ENCODE peak calls at places on chromosomes 2 and 18, in ten cellular contexts. M, B, V, X, J, N, E, P, W and D are unnamed samples.

GRCh38 chr18:53756607-53756972 is 467.9 kb downstream of the MBD2 start:
- DNase-seq in N (no peak), M (no peak), W (no peak), B (no peak), E (no peak), P (no peak), X (no peak), J (no peak), V (no peak), D (no peak)

GRCh38 chr2:166074430-166074829 is 53.4 kb downstream of the SCN1A start:
- DNase-seq in M (no peak), X (no peak), P (no peak), E (no peak), W (no peak), B (no peak), V (no peak), J (no peak), N (no peak), D (no peak)

GRCh38 chr18:41783065-41783818 is 171.8 kb upstream of the PIK3C3 start:
- DNase-seq in X (no peak), B (no peak), V (no peak), W (no peak), P (no peak), J (no peak), E (no peak), M (no peak), N (no peak), D (no peak)

GRCh38 chr2:42781204-42781603 is 11.2 kb downstream of the HAAO start:
- DNase-seq in B (no peak), M (no peak), E (no peak), J (no peak), W (no peak), N (no peak), V (no peak), X (no peak), P (no peak), D (no peak)

GRCh38 chr2:48532824-48533223 is 2.9 kb downstream of the STON1 start:
- DNase-seq in W (no peak), B (no peak), M (no peak), N (no peak), V (no peak), J (no peak), X (no peak), P (no peak), E (no peak), D (no peak)

GRCh38 chr2:10332402-10333246 is 29.9 kb downstream of the HPCAL1 start:
- DNase-seq in W (no peak), N (no peak), B (no peak), M (no peak), X (no peak), P (no peak), E (no peak), J (peak), V (peak), D (no peak)

GRCh38 chr2:202757339-202757738 is 114.2 kb downstream of the ICA1L start:
- DNase-seq in E (peak), V (no peak), J (no peak), X (no peak), N (no peak), B (no peak), W (no peak), M (no peak), P (no peak), D (no peak)

GRCh38 chr2:33395660-33396249 is 80.7 kb upstream of the RASGRP3 start:
- DNase-seq in N (no peak), P (no peak), B (no peak), X (no peak), M (no peak), E (peak), J (peak), V (peak), W (peak), D (peak)

GRCh38 chr2:135072125-135072997 is 20.3 kb downstream of the RAB3GAP1 start:
- DNase-seq in V (no peak), E (no peak), N (no peak), X (no peak), B (no peak), W (no peak), M (no peak), P (no peak), J (peak), D (peak)

GRCh38 chr2:217691516-217691915 is 311.3 kb downstream of the TNS1 start:
- DNase-seq in B (no peak), X (no peak), J (no peak), N (no peak), P (no peak), V (no peak), E (no peak), W (no peak), M (no peak), D (no peak)

GRCh38 chr2:208208335-208209085 is 18.7 kb upstream of the C2orf80 start:
- DNase-seq in E (no peak), B (no peak), P (no peak), V (no peak), X (no peak), J (no peak), M (no peak), W (no peak), N (no peak), D (no peak)

GRCh38 chr2:208210688-208211451 is 21.0 kb upstream of the C2orf80 start:
- DNase-seq in N (no peak), P (no peak), E (no peak), X (no peak), V (no peak), B (no peak), M (no peak), W (no peak), J (no peak), D (no peak)

GRCh38 chr2:208207769-208208168 is 17.9 kb upstream of the C2orf80 start:
- DNase-seq in X (no peak), W (no peak), V (no peak), J (no peak), E (no peak), P (no peak), N (no peak), M (no peak), B (no peak), D (no peak)

GRCh38 chr2:208213508-208214120 is 23.8 kb upstream of the C2orf80 start:
- DNase-seq in M (no peak), X (no peak), P (no peak), J (no peak), B (no peak), W (no peak), V (no peak), N (no peak), E (no peak), D (no peak)
- H3K27ac ChIP-seq in M (no peak), X (no peak), P (no peak), J (no peak), B (no peak), W (no peak), V (no peak), N (no peak), E (no peak), D (no peak)

GRCh38 chr2:96527990-96528679 is 8.4 kb upstream of the ARID5A start:
- DNase-seq in X (no peak), V (peak), J (no peak), W (peak), E (no peak), N (peak), P (no peak), M (peak), B (peak), D (no peak)

GRCh38 chr2:96528680-96529375 is 7.7 kb upstream of the ARID5A start:
- DNase-seq in J (no peak), V (no peak), E (no peak), N (no peak), M (no peak), W (peak), P (no peak), B (no peak), X (no peak), D (no peak)

GRCh38 chr2:96526615-96527014 is 9.9 kb upstream of the ARID5A start:
- DNase-seq in J (no peak), M (no peak), N (no peak), W (no peak), E (no peak), B (no peak), P (no peak), V (no peak), X (no peak), D (no peak)

GRCh38 chr2:96526101-96526591 is 10.4 kb upstream of the ARID5A start:
- DNase-seq in V (no peak), W (no peak), M (no peak), E (no peak), J (no peak), P (no peak), N (no peak), B (no peak), X (no peak), D (no peak)

DNA sequence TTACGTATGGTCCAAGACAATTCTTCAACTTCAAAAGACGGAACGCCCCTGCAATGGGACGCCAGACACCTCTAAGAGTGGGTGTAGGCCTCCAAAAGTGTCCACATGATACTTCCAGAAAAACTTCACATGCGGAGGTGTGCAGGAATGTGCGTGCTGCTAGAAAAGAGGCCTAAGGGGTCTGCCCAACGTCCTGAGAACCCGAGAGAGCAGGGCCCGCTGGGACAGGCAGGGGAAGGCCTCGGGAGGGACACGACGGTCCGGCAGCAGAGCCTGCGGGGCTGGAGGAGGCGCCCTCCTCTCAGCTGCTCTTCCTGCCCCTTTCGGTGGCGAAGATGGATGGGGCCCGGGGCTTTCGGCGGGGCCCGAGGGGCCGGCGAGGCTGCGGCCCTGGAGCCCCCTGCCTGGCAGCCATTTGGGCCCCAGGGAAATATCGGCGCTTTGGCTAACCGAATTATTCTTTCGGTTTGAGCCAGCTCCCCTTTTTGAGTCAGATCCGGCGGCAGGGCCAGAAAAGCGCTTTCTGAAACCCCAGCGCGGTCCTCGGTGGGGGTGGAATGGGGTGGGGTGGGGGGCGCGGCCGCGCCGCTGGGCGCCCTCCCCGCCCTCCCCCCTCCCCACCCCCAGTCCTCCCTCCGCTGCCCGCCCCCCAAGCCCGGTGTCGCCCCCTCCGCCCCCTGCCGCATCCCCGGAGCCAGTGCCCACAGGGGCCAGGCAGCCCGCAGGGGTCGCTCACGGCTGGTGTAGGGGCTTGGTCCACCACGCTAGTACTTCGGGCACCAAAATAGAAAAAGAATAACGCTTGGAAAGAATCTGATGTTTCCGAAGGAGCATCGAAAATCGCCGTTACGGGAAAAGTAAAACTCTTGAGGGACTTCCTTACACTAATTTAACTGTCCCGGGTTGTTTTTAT is 9.2 kb upstream of the ARID5A start:
- DNase-seq in P (no peak), B (peak), E (no peak), W (peak), J (peak), X (no peak), M (peak), N (peak), V (no peak), D (peak)
- H3K27ac ChIP-seq in P (no peak), B (peak), E (no peak), W (no peak), J (no peak), X (peak), M (peak), N (peak), V (peak), D (no peak)

GRCh38 chr2:226649201-226649600 is 150.4 kb downstream of the IRS1 start:
- DNase-seq in M (no peak), V (no peak), E (no peak), N (no peak), J (no peak), P (no peak), X (no peak), W (no peak), B (no peak), D (no peak)
- H3K27ac ChIP-seq in M (peak), V (peak), E (no peak), N (no peak), J (peak), P (peak), X (peak), W (no peak), B (no peak), D (peak)

DNA sequence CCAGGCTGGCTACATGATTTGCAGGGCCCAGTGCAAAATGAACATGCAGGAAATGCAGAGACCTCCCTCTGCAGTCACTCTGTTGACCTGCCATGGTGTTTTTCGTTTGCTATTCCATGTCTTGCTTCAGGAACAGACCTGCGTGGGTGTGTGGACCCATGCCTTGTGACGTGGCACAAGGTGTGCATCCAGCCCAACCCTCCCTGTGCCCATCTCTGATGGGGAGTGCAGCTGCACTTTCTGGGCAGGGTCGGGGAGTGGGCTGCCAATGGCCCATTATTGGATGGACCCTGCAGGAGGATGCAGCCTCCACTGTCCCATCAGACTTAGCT is 33.1 kb downstream of the NAPG start:
- DNase-seq in N (no peak), J (no peak), E (no peak), X (no peak), P (no peak), V (no peak), W (no peak), M (no peak), B (no peak), D (no peak)
- H3K27ac ChIP-seq in N (no peak), J (no peak), E (no peak), X (no peak), P (no peak), V (no peak), W (no peak), M (no peak), B (no peak), D (no peak)

GRCh38 chr2:190716176-190716807 is 67.4 kb downstream of the NAB1 start:
- DNase-seq in M (no peak), J (no peak), N (no peak), E (no peak), V (no peak), B (no peak), W (no peak), X (no peak), P (no peak), D (no peak)

GRCh38 chr2:190718652-190719526 is 70.0 kb downstream of the NAB1 start:
- DNase-seq in P (peak), N (no peak), V (peak), B (no peak), M (no peak), E (peak), J (peak), X (peak), W (peak), D (peak)

GRCh38 chr2:190720276-190720675 is 71.4 kb downstream of the NAB1 start:
- DNase-seq in M (no peak), E (no peak), W (no peak), V (no peak), N (no peak), P (no peak), J (no peak), X (no peak), B (no peak), D (no peak)

GRCh38 chr2:190717306-190717705 is 68.4 kb downstream of the NAB1 start:
- DNase-seq in X (no peak), N (no peak), E (no peak), P (no peak), J (no peak), V (no peak), W (no peak), M (no peak), B (no peak), D (no peak)

DNA sequence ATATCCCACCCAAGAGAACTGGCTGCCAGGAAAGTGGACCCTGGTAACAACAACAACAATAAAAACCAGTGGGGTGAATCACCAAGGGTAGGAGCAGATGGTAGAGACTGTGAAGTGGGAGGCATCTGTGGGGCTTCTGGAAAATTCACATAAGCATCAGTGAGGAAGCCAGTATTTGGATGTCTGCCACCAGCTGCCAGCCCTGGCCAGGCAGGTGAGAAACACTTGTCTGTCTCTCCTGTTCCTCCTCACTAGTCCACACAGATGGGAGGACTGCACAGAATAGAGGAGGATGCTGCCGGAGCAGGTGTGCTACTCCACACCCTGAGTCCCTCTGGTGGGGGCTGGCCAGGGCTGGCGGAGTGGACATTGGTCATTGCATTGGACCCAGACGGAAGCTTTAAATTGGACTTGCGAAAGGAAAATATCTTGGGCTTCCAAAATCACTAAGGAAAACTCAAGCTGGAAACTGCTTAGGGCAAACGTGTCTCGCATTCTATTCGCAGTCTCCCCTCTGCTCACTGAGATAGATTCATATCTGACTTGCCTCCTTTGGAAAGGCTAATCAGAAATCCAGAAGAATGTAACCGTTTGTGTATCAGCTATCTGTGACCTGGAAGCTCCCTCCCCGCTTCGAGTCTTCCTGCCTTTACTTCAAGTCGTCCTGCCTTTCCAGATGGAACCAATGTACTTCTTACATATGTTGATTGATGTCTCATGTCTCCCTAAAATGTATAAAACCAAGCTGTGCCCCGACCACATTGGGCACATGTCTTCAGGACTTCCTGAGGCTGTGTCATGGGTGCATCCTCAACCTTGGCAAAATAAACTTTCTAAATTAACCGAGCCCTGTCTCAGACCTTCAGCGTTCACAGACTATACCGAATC is 69.1 kb downstream of the NAB1 start:
- DNase-seq in W (no peak), X (no peak), E (peak), B (no peak), J (no peak), P (no peak), M (no peak), N (no peak), V (no peak), D (no peak)
- H3K27ac ChIP-seq in W (no peak), X (no peak), E (peak), B (no peak), J (no peak), P (peak), M (no peak), N (no peak), V (no peak), D (no peak)

DNA sequence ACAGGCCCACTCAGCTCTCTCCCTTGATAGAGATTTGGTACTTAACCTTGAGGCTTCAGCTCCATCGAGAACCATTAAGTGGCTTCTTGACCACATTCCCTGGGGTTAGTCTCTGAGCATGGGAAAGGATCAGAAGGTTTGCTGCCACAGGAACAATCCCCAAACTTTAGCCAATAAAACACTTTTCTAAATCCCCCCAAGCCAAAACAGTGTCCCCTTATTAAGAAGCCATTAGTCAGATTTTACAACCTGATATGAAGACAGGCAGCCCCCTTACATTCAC is 37.7 kb upstream of the SLC8A1 start:
- DNase-seq in M (no peak), V (no peak), P (no peak), N (no peak), X (no peak), W (no peak), B (no peak), E (no peak), J (no peak), D (no peak)
- H3K27ac ChIP-seq in M (no peak), V (peak), P (no peak), N (no peak), X (no peak), W (peak), B (no peak), E (no peak), J (no peak), D (no peak)

GRCh38 chr18:7626922-7627440 is 59.9 kb downstream of the PTPRM start:
- DNase-seq in M (no peak), B (no peak), V (peak), N (no peak), W (peak), P (peak), X (peak), E (peak), J (peak), D (peak)
- H3K27ac ChIP-seq in M (no peak), B (no peak), V (no peak), N (no peak), W (no peak), P (no peak), X (no peak), E (peak), J (no peak), D (no peak)

GRCh38 chr18:68648191-68648590 is 66.7 kb downstream of the TMX3 start:
- DNase-seq in M (no peak), P (no peak), V (no peak), N (no peak), J (no peak), E (no peak), W (no peak), B (no peak), X (no peak), D (no peak)
- H3K27ac ChIP-seq in M (no peak), P (no peak), V (no peak), N (no peak), J (no peak), E (no peak), W (no peak), B (no peak), X (no peak), D (no peak)